ENCODE peak calls at places on chromosomes 5 and 9, in eight cellular contexts. J, V, O, R, T, A, Y and D are unnamed samples.
A peak's percentile ranks its signal among the peaks of the same experiment; 100 is the strongest.

GRCh38 chr5:1064383-1065142 is 47.3 kb downstream of the SLC12A7 start:
- DNase-seq in J (no peak), V (peak; percentile 41), O (no peak), R (no peak), T (no peak), A (no peak), Y (no peak), D (peak; percentile 5)

GRCh38 chr5:166991586-166991985 is 1299.9 kb upstream of the WWC1 start:
- DNase-seq in J (no peak), V (no peak), O (no peak), R (no peak), T (no peak), A (no peak), Y (no peak), D (no peak)

GRCh38 chr5:143401846-143402463 is 1.5 kb downstream of the NR3C1 start:
- DNase-seq in J (no peak), V (no peak), O (no peak), R (no peak), T (no peak), A (no peak), Y (peak; percentile 4), D (no peak)

GRCh38 chr9:20980713-20981481 is 50.5 kb downstream of the HACD4 start:
- DNase-seq in J (no peak), V (no peak), O (peak; percentile 43), R (no peak), T (no peak), A (no peak), Y (no peak), D (no peak)

GRCh38 chr5:172878585-172879433 is 44.8 kb downstream of the ERGIC1 start:
- DNase-seq in J (no peak), V (peak; percentile 72), O (no peak), R (no peak), T (no peak), A (no peak), Y (no peak), D (no peak)

GRCh38 chr9:87441251-87441650 is 56.4 kb upstream of the DAPK1 start:
- DNase-seq in J (no peak), V (no peak), O (no peak), R (no peak), T (no peak), A (no peak), Y (no peak), D (no peak)

GRCh38 chr5:40716590-40716989 is 36.9 kb downstream of the PTGER4 start:
- DNase-seq in J (no peak), V (no peak), O (no peak), R (no peak), T (no peak), A (no peak), Y (no peak), D (no peak)

GRCh38 chr9:27377147-27377807 is 80.3 kb upstream of the EQTN start:
- DNase-seq in J (no peak), V (no peak), O (no peak), R (no peak), T (no peak), A (no peak), Y (no peak), D (no peak)

GRCh38 chr9:74777136-74777879 is 110.4 kb downstream of the TRPM6 start:
- DNase-seq in J (peak; percentile 80), V (peak; percentile 71), O (peak; percentile 72), R (peak; percentile 48), T (peak; percentile 52), A (peak; percentile 54), Y (peak; percentile 59), D (peak; percentile 48)

GRCh38 chr5:52893105-52893504 is 96.0 kb upstream of the ITGA2 start:
- DNase-seq in J (no peak), V (no peak), O (peak; percentile 79), R (no peak), T (no peak), A (no peak), Y (no peak), D (no peak)

GRCh38 chr5:39578887-39579497 is 154.2 kb upstream of the DAB2 start:
- DNase-seq in J (no peak), V (no peak), O (peak; percentile 58), R (no peak), T (no peak), A (no peak), Y (no peak), D (no peak)

GRCh38 chr9:92715488-92716231 is 45.7 kb upstream of the IPPK start:
- DNase-seq in J (peak; percentile 59), V (no peak), O (peak; percentile 41), R (peak; percentile 45), T (no peak), A (no peak), Y (no peak), D (peak; percentile 53)

GRCh38 chr9:14011799-14012560 is 302.0 kb downstream of the NFIB start:
- DNase-seq in J (no peak), V (no peak), O (no peak), R (no peak), T (no peak), A (no peak), Y (no peak), D (no peak)

GRCh38 chr5:55932700-55933099 is 62.1 kb downstream of the IL6ST start:
- DNase-seq in J (no peak), V (no peak), O (no peak), R (no peak), T (no peak), A (no peak), Y (no peak), D (no peak)

GRCh38 chr5:3249401-3249800 is 346.2 kb upstream of the IRX1 start:
- DNase-seq in J (no peak), V (no peak), O (no peak), R (no peak), T (no peak), A (no peak), Y (no peak), D (no peak)

GRCh38 chr5:15425802-15426201 is 74.2 kb upstream of the FBXL7 start:
- DNase-seq in J (no peak), V (no peak), O (peak; percentile 40), R (no peak), T (no peak), A (no peak), Y (no peak), D (no peak)

GRCh38 chr9:74775401-74775800 is 112.3 kb downstream of the TRPM6 start:
- DNase-seq in J (no peak), V (no peak), O (no peak), R (no peak), T (no peak), A (no peak), Y (no peak), D (no peak)

GRCh38 chr9:89877051-89878002 is 272.5 kb downstream of the GADD45G start:
- DNase-seq in J (peak; percentile 46), V (no peak), O (no peak), R (no peak), T (no peak), A (peak; percentile 18), Y (no peak), D (no peak)

GRCh38 chr5:122051569-122051968 is 26.5 kb downstream of the LOX start:
- DNase-seq in J (no peak), V (no peak), O (no peak), R (no peak), T (no peak), A (no peak), Y (no peak), D (no peak)

GRCh38 chr5:38536968-38537367 is 19.5 kb downstream of the LIFR start:
- DNase-seq in J (no peak), V (no peak), O (no peak), R (no peak), T (no peak), A (no peak), Y (no peak), D (no peak)
- H3K4me1 ChIP-seq in J (peaks cover 83% of the 10 kb centered on the region), V (peaks cover 5% of the 10 kb centered on the region), O (peaks cover 36% of the 10 kb centered on the region), R (peaks cover 68% of the 10 kb centered on the region), T (peaks cover 33% of the 10 kb centered on the region), A (peaks cover 7% of the 10 kb centered on the region), Y (no peaks in the 10 kb centered on the region), D (peaks cover 94% of the 10 kb centered on the region)

GRCh38 chr5:113267361-113267900 is 167.4 kb downstream of the TSSK1B start:
- DNase-seq in J (no peak), V (no peak), O (peak; percentile 38), R (no peak), T (no peak), A (no peak), Y (no peak), D (no peak)
- H3K4me1 ChIP-seq in J (peaks cover 52% of the 10 kb centered on the region), V (no peaks in the 10 kb centered on the region), O (peaks cover 20% of the 10 kb centered on the region), R (peaks cover 57% of the 10 kb centered on the region), T (peaks cover 28% of the 10 kb centered on the region), A (peaks cover 18% of the 10 kb centered on the region), Y (peaks cover 25% of the 10 kb centered on the region), D (peaks cover 81% of the 10 kb centered on the region)

DNA sequence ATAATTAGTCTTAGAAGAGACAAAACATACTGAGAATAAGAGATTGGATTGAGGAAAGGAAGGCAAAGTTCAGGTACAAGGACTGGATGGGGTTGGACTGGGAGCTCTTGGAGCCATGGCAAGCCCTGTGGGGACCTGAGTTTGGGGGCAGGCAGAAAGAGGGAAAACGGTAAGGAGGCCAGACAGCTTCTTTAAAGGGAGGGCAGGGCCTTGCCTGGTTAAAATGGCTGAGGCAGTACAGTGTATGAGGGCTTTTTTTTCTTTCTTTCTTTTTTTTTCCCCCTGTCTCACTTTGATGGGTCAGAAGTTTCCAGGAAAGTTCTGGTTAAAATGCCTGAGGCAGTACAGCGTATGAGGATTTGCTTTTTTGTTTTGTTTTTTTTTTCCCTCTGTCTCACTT is 16.7 kb downstream of the SNX18 start:
- DNase-seq in J (no peak), V (no peak), O (no peak), R (no peak), T (no peak), A (no peak), Y (no peak), D (no peak)
- H3K4me1 ChIP-seq in J (peaks cover 41% of the 10 kb centered on the region), V (peaks cover 5% of the 10 kb centered on the region), O (peaks cover 38% of the 10 kb centered on the region), R (peaks cover 62% of the 10 kb centered on the region), T (peaks cover 76% of the 10 kb centered on the region), A (peaks cover 3% of the 10 kb centered on the region), Y (peaks cover 19% of the 10 kb centered on the region), D (peaks cover 92% of the 10 kb centered on the region)

GRCh38 chr9:107491081-107492053 is 1.8 kb upstream of the KLF4 start:
- DNase-seq in J (peak; percentile 73), V (peak; percentile 67), O (peak; percentile 27), R (peak; percentile 63), T (no peak), A (peak; percentile 39), Y (peak; percentile 74), D (peak; percentile 56)

GRCh38 chr9:107489144-107489673 is 360 bp downstream of the KLF4 start:
- DNase-seq in J (no peak), V (no peak), O (no peak), R (no peak), T (no peak), A (no peak), Y (no peak), D (no peak)

GRCh38 chr9:107487521-107488399 is 1.8 kb downstream of the KLF4 start:
- DNase-seq in J (peak; percentile 73), V (peak; percentile 73), O (peak; percentile 67), R (peak; percentile 61), T (peak; percentile 45), A (peak; percentile 85), Y (peak; percentile 82), D (peak; percentile 50)

GRCh38 chr9:107488400-107489143 is 997 bp downstream of the KLF4 start:
- DNase-seq in J (peak; percentile 87), V (peak; percentile 90), O (peak; percentile 56), R (peak; percentile 73), T (peak; percentile 76), A (peak; percentile 50), Y (peak; percentile 69), D (peak; percentile 69)

GRCh38 chr9:107489687-107490605 is at the start of gene KLF4:
- DNase-seq in J (peak; percentile 96), V (peak; percentile 92), O (peak; percentile 97), R (peak; percentile 94), T (peak; percentile 94), A (peak; percentile 92), Y (peak; percentile 92), D (peak; percentile 94)
- H3K4me1 ChIP-seq in J (peaks cover 25% of the 10 kb centered on the region), V (no peaks in the 10 kb centered on the region), O (no peaks in the 10 kb centered on the region), R (no peaks in the 10 kb centered on the region), T (peaks cover 46% of the 10 kb centered on the region), A (no peaks in the 10 kb centered on the region), Y (peaks cover 29% of the 10 kb centered on the region), D (peaks cover 19% of the 10 kb centered on the region)

GRCh38 chr9:109451311-109452025 is 46.6 kb downstream of the PTPN3 start:
- DNase-seq in J (no peak), V (no peak), O (no peak), R (no peak), T (no peak), A (peak; percentile 61), Y (no peak), D (no peak)
- H3K4me1 ChIP-seq in J (no peaks in the 10 kb centered on the region), V (no peaks in the 10 kb centered on the region), O (peaks cover 5% of the 10 kb centered on the region), R (no peaks in the 10 kb centered on the region), T (no peaks in the 10 kb centered on the region), A (peaks cover 2% of the 10 kb centered on the region), Y (peaks cover 44% of the 10 kb centered on the region), D (no peaks in the 10 kb centered on the region)